ENCODE peak calls at places on chromosomes 4 and X, in five cellular contexts. One of them, this sample, is unnamed.
A peak's percentile ranks its signal among the peaks of the same experiment; 100 is the strongest.

GRCh38 chr4:105710012-105710600 is 1.5 kb downstream of the GSTCD start:
- DNase-seq in body of pancreas: no peak
- DNase-seq in osteocyte: no peak
- DNase-seq in retinal pigment epithelial cell: no peak
- DNase-seq in stomach: no peak
- DNase-seq in this sample: no peak

GRCh38 chr4:18440527-18441215 is 419.1 kb upstream of the LCORL start:
- DNase-seq in body of pancreas: no peak
- DNase-seq in osteocyte: no peak
- DNase-seq in retinal pigment epithelial cell: no peak
- DNase-seq in stomach: no peak
- DNase-seq in this sample: no peak

GRCh38 chr4:133638702-133639101 is 489.6 kb downstream of the PCDH10 start:
- DNase-seq in body of pancreas: no peak
- DNase-seq in osteocyte: no peak
- DNase-seq in retinal pigment epithelial cell: no peak
- DNase-seq in stomach: no peak
- DNase-seq in this sample: no peak

GRCh38 chrX:49177873-49178480 is 6.3 kb downstream of the PLP2 start:
- DNase-seq in body of pancreas: no peak
- DNase-seq in osteocyte: no peak
- DNase-seq in retinal pigment epithelial cell: no peak
- DNase-seq in stomach: no peak
- DNase-seq in this sample: no peak

GRCh38 chrX:121958886-121959285 is 911.5 kb downstream of the GLUD2 start:
- DNase-seq in body of pancreas: no peak
- DNase-seq in osteocyte: no peak
- DNase-seq in retinal pigment epithelial cell: no peak
- DNase-seq in stomach: no peak
- DNase-seq in this sample: no peak

GRCh38 chr4:75844151-75844662 is 58.0 kb downstream of the PPEF2 start:
- DNase-seq in body of pancreas: no peak
- DNase-seq in osteocyte: no peak
- DNase-seq in retinal pigment epithelial cell: no peak
- DNase-seq in stomach: no peak
- DNase-seq in this sample: no peak

GRCh38 chr4:57605374-57605773 is 495.2 kb upstream of the IGFBP7 start:
- DNase-seq in body of pancreas: no peak
- DNase-seq in osteocyte: no peak
- DNase-seq in retinal pigment epithelial cell: no peak
- DNase-seq in stomach: no peak
- DNase-seq in this sample: no peak

GRCh38 chr4:164949448-164950118 is 27.9 kb downstream of the TRIM61 start:
- DNase-seq in body of pancreas: no peak
- DNase-seq in osteocyte: no peak
- DNase-seq in retinal pigment epithelial cell: no peak
- DNase-seq in stomach: no peak
- DNase-seq in this sample: no peak

GRCh38 chr4:128347175-128347868 is 59.7 kb upstream of the PGRMC2 start:
- DNase-seq in body of pancreas: peak; percentile 81
- DNase-seq in osteocyte: no peak
- DNase-seq in retinal pigment epithelial cell: no peak
- DNase-seq in stomach: peak; percentile 51
- DNase-seq in this sample: no peak

GRCh38 chrX:17086317-17086716 is 139.9 kb downstream of the REPS2 start:
- DNase-seq in body of pancreas: no peak
- DNase-seq in osteocyte: no peak
- DNase-seq in retinal pigment epithelial cell: no peak
- DNase-seq in stomach: no peak
- DNase-seq in this sample: no peak

GRCh38 chr4:106690487-106690886 is 321.9 kb upstream of the GIMD1 start:
- DNase-seq in body of pancreas: no peak
- DNase-seq in osteocyte: no peak
- DNase-seq in retinal pigment epithelial cell: no peak
- DNase-seq in stomach: no peak
- DNase-seq in this sample: no peak

GRCh38 chrX:55742649-55743048 is 25.1 kb downstream of the RRAGB start:
- DNase-seq in body of pancreas: no peak
- DNase-seq in osteocyte: no peak
- DNase-seq in retinal pigment epithelial cell: no peak
- DNase-seq in stomach: no peak
- DNase-seq in this sample: no peak

GRCh38 chr4:76905521-76905920 is 7.6 kb upstream of the SOWAHB start:
- DNase-seq in body of pancreas: no peak
- DNase-seq in osteocyte: no peak
- DNase-seq in retinal pigment epithelial cell: no peak
- DNase-seq in stomach: no peak
- DNase-seq in this sample: no peak

GRCh38 chrX:19535481-19535880 is 20.2 kb upstream of the MAP3K15 start:
- DNase-seq in body of pancreas: peak; percentile 25
- DNase-seq in osteocyte: peak; percentile 10
- DNase-seq in retinal pigment epithelial cell: no peak
- DNase-seq in stomach: no peak
- DNase-seq in this sample: no peak
- TF ChIP-seq CTCF in body of pancreas: peak; percentile 17
- TF ChIP-seq CTCF in osteocyte: peak; percentile 44
- TF ChIP-seq CTCF in retinal pigment epithelial cell: peak; percentile 49
- TF ChIP-seq CTCF in stomach: no peak
- TF ChIP-seq CTCF in this sample: peak; percentile 11

DNA sequence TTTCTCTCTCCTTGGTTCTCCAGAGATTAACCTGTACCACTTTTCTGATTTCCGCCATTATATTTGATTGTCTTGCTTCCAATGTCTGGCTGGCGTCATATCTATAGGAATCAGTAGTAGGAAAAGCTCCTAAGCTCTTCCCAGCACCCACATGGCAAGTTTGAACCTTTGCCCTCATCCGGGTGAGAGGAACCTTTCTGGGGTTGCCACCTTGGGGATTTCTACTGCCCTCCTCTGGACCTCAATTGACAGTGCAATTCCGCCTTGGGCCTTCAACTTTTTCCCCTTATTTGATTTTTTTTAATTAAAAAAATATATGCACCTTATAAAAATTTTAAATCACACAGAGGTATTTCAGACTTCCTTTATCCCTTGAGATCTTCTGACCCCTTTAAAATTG is 2.0 kb upstream of the CXorf66 start:
- DNase-seq in body of pancreas: no peak
- DNase-seq in osteocyte: no peak
- DNase-seq in retinal pigment epithelial cell: no peak
- DNase-seq in stomach: no peak
- DNase-seq in this sample: no peak
- TF ChIP-seq CTCF in body of pancreas: no peak
- TF ChIP-seq CTCF in osteocyte: peak; percentile 23
- TF ChIP-seq CTCF in retinal pigment epithelial cell: peak; percentile 30
- TF ChIP-seq CTCF in stomach: no peak
- TF ChIP-seq CTCF in this sample: no peak

GRCh38 chr4:6608758-6609414 is 31.6 kb upstream of the MRFAP1 start:
- DNase-seq in body of pancreas: no peak
- DNase-seq in osteocyte: no peak
- DNase-seq in retinal pigment epithelial cell: no peak
- DNase-seq in stomach: no peak
- DNase-seq in this sample: no peak
- TF ChIP-seq CTCF in body of pancreas: no peak
- TF ChIP-seq CTCF in osteocyte: no peak
- TF ChIP-seq CTCF in retinal pigment epithelial cell: peak; percentile 36
- TF ChIP-seq CTCF in stomach: no peak
- TF ChIP-seq CTCF in this sample: no peak

GRCh38 chrX:29940750-29941149 is 274.6 kb upstream of the MAGEB2 start:
- DNase-seq in body of pancreas: no peak
- DNase-seq in osteocyte: no peak
- DNase-seq in retinal pigment epithelial cell: no peak
- DNase-seq in stomach: no peak
- DNase-seq in this sample: no peak
- TF ChIP-seq CTCF in body of pancreas: no peak
- TF ChIP-seq CTCF in osteocyte: no peak
- TF ChIP-seq CTCF in retinal pigment epithelial cell: no peak
- TF ChIP-seq CTCF in stomach: no peak
- TF ChIP-seq CTCF in this sample: no peak

DNA sequence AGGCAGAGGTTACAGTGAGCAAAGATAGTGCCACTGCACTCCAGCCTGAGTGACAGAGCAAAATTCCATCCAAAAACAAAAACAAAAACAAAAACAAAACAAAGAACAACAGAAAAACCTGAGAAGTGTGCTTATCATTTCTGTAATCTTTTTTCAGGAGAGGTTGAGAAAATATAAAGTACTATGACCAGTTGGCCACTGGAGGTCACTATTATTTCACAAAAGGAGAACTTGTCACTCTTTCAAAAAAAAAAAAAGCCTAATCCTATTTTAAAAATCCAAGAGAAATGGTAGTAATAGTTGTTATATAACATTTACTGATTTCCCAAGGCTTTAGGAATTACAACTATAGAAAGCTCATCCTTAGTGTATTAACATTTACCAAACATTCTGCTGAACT is 24.9 kb upstream of the RNF150 start:
- DNase-seq in body of pancreas: no peak
- DNase-seq in osteocyte: no peak
- DNase-seq in retinal pigment epithelial cell: no peak
- DNase-seq in stomach: no peak
- DNase-seq in this sample: no peak
- TF ChIP-seq CTCF in body of pancreas: peak; percentile 27
- TF ChIP-seq CTCF in osteocyte: peak; percentile 68
- TF ChIP-seq CTCF in retinal pigment epithelial cell: peak; percentile 39
- TF ChIP-seq CTCF in stomach: no peak
- TF ChIP-seq CTCF in this sample: peak; percentile 74

GRCh38 chr4:48767055-48767454 is 13.0 kb downstream of the FRYL start:
- DNase-seq in body of pancreas: no peak
- DNase-seq in osteocyte: no peak
- DNase-seq in retinal pigment epithelial cell: no peak
- DNase-seq in stomach: no peak
- DNase-seq in this sample: no peak
- TF ChIP-seq CTCF in body of pancreas: no peak
- TF ChIP-seq CTCF in osteocyte: no peak
- TF ChIP-seq CTCF in retinal pigment epithelial cell: no peak
- TF ChIP-seq CTCF in stomach: no peak
- TF ChIP-seq CTCF in this sample: no peak

DNA sequence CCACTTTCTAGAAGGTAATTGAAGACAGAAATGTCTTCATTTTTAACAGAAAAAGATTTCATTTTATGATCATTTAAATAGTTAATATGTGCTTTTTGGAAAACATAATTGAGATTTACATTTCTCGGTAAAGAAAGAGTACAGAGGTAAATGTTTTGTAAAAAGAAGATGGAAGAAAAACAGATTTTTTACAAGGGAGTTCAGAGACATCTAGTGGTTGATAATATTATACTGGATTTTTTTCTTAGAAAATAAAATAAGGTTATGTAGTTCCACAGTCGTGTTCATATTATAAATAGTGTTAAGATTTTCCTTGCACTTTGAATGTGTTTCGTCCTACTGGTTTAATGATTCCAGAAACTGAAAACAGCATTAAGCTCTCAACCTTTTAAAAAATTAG is 60.6 kb downstream of the SMARCA1 start:
- DNase-seq in body of pancreas: no peak
- DNase-seq in osteocyte: no peak
- DNase-seq in retinal pigment epithelial cell: no peak
- DNase-seq in stomach: no peak
- DNase-seq in this sample: no peak
- TF ChIP-seq CTCF in body of pancreas: no peak
- TF ChIP-seq CTCF in osteocyte: peak; percentile 49
- TF ChIP-seq CTCF in retinal pigment epithelial cell: no peak
- TF ChIP-seq CTCF in stomach: no peak
- TF ChIP-seq CTCF in this sample: no peak